ENCODE peak calls at places on chromosomes 1 and 21, in seven cellular contexts. Z, E, N, D, T, O and P are unnamed samples.

GRCh38 chr1:210915890-210916507 is 217.9 kb downstream of the KCNH1 start:
- DNase-seq in Z (no peak), E (no peak), N (no peak), D (no peak), T (no peak), O (no peak), P (no peak)

GRCh38 chr21:41699311-41699710 is 67.5 kb downstream of the RIPK4 start:
- DNase-seq in Z (no peak), E (no peak), N (no peak), D (no peak), T (no peak), O (no peak), P (no peak)

GRCh38 chr1:10726355-10726754 is 70.1 kb downstream of the CASZ1 start:
- DNase-seq in Z (no peak), E (peak; percentile 81), N (no peak), D (no peak), T (peak; percentile 59), O (no peak), P (no peak)

GRCh38 chr1:211715976-211716375 is 40.6 kb upstream of the NEK2 start:
- DNase-seq in Z (no peak), E (no peak), N (no peak), D (no peak), T (no peak), O (no peak), P (no peak)

GRCh38 chr1:175278236-175278635 is 85.7 kb upstream of the KIAA0040 start:
- DNase-seq in Z (no peak), E (no peak), N (no peak), D (no peak), T (no peak), O (no peak), P (no peak)

GRCh38 chr1:64881281-64881680 is 85.1 kb downstream of the JAK1 start:
- DNase-seq in Z (no peak), E (no peak), N (no peak), D (no peak), T (no peak), O (no peak), P (no peak)

GRCh38 chr1:154639876-154640275 is 31.9 kb upstream of the ADAR start:
- DNase-seq in Z (no peak), E (no peak), N (no peak), D (no peak), T (no peak), O (no peak), P (no peak)

GRCh38 chr1:151189638-151190445 is at the start of gene VPS72:
- DNase-seq in Z (peak; percentile 96), E (peak; percentile 83), N (peak; percentile 93), D (peak; percentile 89), T (peak; percentile 90), O (no peak), P (peak; percentile 79)

GRCh38 chr1:150072959-150073358 is 5.4 kb downstream of the VPS45 start:
- DNase-seq in Z (no peak), E (no peak), N (peak; percentile 16), D (no peak), T (no peak), O (no peak), P (no peak)

GRCh38 chr1:23530089-23530749 is 814 bp downstream of the E2F2 start:
- DNase-seq in Z (no peak), E (no peak), N (no peak), D (no peak), T (no peak), O (no peak), P (no peak)

GRCh38 chr1:115156826-115157468 is 67.6 kb upstream of the TSPAN2 start:
- DNase-seq in Z (no peak), E (no peak), N (no peak), D (no peak), T (no peak), O (no peak), P (no peak)

GRCh38 chr1:24502168-24503002 is at the start of gene RCAN3:
- DNase-seq in Z (peak; percentile 97), E (peak; percentile 88), N (peak; percentile 87), D (peak; percentile 93), T (peak; percentile 88), O (no peak), P (peak; percentile 85)

GRCh38 chr1:211722277-211723175 is 47.1 kb upstream of the NEK2 start:
- DNase-seq in Z (no peak), E (no peak), N (no peak), D (no peak), T (no peak), O (no peak), P (no peak)

GRCh38 chr1:207103892-207104373 is at the start of gene C4BPA:
- DNase-seq in Z (no peak), E (no peak), N (no peak), D (no peak), T (no peak), O (no peak), P (no peak)

GRCh38 chr1:203673550-203674411 is 47.1 kb downstream of the ATP2B4 start:
- DNase-seq in Z (peak; percentile 84), E (peak; percentile 41), N (peak; percentile 87), D (peak; percentile 79), T (peak; percentile 48), O (peak; percentile 91), P (peak; percentile 73)

GRCh38 chr1:87219141-87219540 is 109.5 kb upstream of the LMO4 start:
- DNase-seq in Z (no peak), E (no peak), N (no peak), D (no peak), T (no peak), O (no peak), P (no peak)

GRCh38 chr1:9942399-9942938 is 722 bp downstream of the LZIC start:
- DNase-seq in Z (no peak), E (no peak), N (peak; percentile 48), D (peak; percentile 24), T (no peak), O (peak; percentile 17), P (no peak)

GRCh38 chr1:163093579-163093978 is 24.4 kb downstream of the RGS4 start:
- DNase-seq in Z (no peak), E (no peak), N (no peak), D (no peak), T (no peak), O (no peak), P (no peak)

GRCh38 chr1:151584278-151584677 is 27.6 kb upstream of the SNX27 start:
- DNase-seq in Z (no peak), E (no peak), N (no peak), D (no peak), T (no peak), O (no peak), P (no peak)

GRCh38 chr1:234861024-234861620 is 251.1 kb upstream of the IRF2BP2 start:
- DNase-seq in Z (no peak), E (no peak), N (no peak), D (no peak), T (no peak), O (no peak), P (no peak)

GRCh38 chr1:65595724-65596123 is 175.3 kb downstream of the LEPR start:
- DNase-seq in Z (no peak), E (no peak), N (no peak), D (no peak), T (no peak), O (no peak), P (no peak)

GRCh38 chr1:169295425-169295824 is 72.2 kb downstream of the NME7 start:
- DNase-seq in Z (no peak), E (no peak), N (no peak), D (no peak), T (no peak), O (no peak), P (no peak)

GRCh38 chr1:117215019-117215418 is 4.3 kb upstream of the VTCN1 start:
- DNase-seq in Z (no peak), E (no peak), N (no peak), D (no peak), T (no peak), O (no peak), P (no peak)

GRCh38 chr1:117213046-117213445 is 2.3 kb upstream of the VTCN1 start:
- DNase-seq in Z (no peak), E (no peak), N (no peak), D (no peak), T (no peak), O (no peak), P (no peak)

GRCh38 chr1:117215733-117216462 is 5.2 kb upstream of the VTCN1 start:
- DNase-seq in Z (no peak), E (peak; percentile 27), N (no peak), D (no peak), T (no peak), O (no peak), P (no peak)

GRCh38 chr1:117210831-117211261 is at the start of gene VTCN1:
- DNase-seq in Z (no peak), E (no peak), N (peak; percentile 10), D (no peak), T (peak; percentile 40), O (no peak), P (no peak)

GRCh38 chr1:117216718-117217117 is 6.0 kb upstream of the VTCN1 start:
- DNase-seq in Z (no peak), E (no peak), N (no peak), D (no peak), T (no peak), O (no peak), P (no peak)
- H3K9me3 ChIP-seq in Z (no peaks in the 10 kb centered on the region), E (no peaks in the 10 kb centered on the region), N (no peaks in the 10 kb centered on the region), D (no peaks in the 10 kb centered on the region), T (peaks cover 9% of the 10 kb centered on the region), O (no peaks in the 10 kb centered on the region), P (no peaks in the 10 kb centered on the region)

GRCh38 chr1:248372394-248372793 is 3.2 kb upstream of the OR2T6 start:
- DNase-seq in Z (no peak), E (no peak), N (no peak), D (no peak), T (no peak), O (no peak), P (no peak)
- H3K9me3 ChIP-seq in Z (no peaks in the 10 kb centered on the region), E (peaks cover 29% of the 10 kb centered on the region), N (peaks cover 7% of the 10 kb centered on the region), D (no peaks in the 10 kb centered on the region), T (no peaks in the 10 kb centered on the region), O (no peaks in the 10 kb centered on the region), P (no peaks in the 10 kb centered on the region)

GRCh38 chr1:2989185-2989584 is 32.1 kb upstream of the ACTRT2 start:
- DNase-seq in Z (no peak), E (no peak), N (no peak), D (no peak), T (no peak), O (no peak), P (no peak)

GRCh38 chr1:2989976-2990375 is 31.3 kb upstream of the ACTRT2 start:
- DNase-seq in Z (peak; percentile 56), E (peak; percentile 10), N (no peak), D (no peak), T (peak; percentile 25), O (no peak), P (no peak)

GRCh38 chr1:2990376-2991115 is 30.7 kb upstream of the ACTRT2 start:
- DNase-seq in Z (peak; percentile 44), E (no peak), N (no peak), D (no peak), T (peak; percentile 22), O (no peak), P (no peak)

GRCh38 chr1:2988256-2988655 is 33.0 kb upstream of the ACTRT2 start:
- DNase-seq in Z (no peak), E (no peak), N (no peak), D (no peak), T (peak; percentile 25), O (no peak), P (no peak)

GRCh38 chr1:2991753-2992495 is 29.3 kb upstream of the ACTRT2 start:
- DNase-seq in Z (no peak), E (peak; percentile 6), N (no peak), D (no peak), T (peak; percentile 20), O (no peak), P (no peak)
- H3K9me3 ChIP-seq in Z (peaks cover 12% of the 10 kb centered on the region), E (peaks cover 33% of the 10 kb centered on the region), N (no peaks in the 10 kb centered on the region), D (no peaks in the 10 kb centered on the region), T (peaks cover 22% of the 10 kb centered on the region), O (peaks cover 4% of the 10 kb centered on the region), P (peaks cover 2% of the 10 kb centered on the region)

GRCh38 chr21:44418876-44419230 is 36.5 kb upstream of the LRRC3 start:
- DNase-seq in Z (peak; percentile 41), E (peak; percentile 4), N (no peak), D (no peak), T (peak; percentile 12), O (no peak), P (no peak)
- H3K9me3 ChIP-seq in Z (no peaks in the 10 kb centered on the region), E (no peaks in the 10 kb centered on the region), N (no peaks in the 10 kb centered on the region), D (no peaks in the 10 kb centered on the region), T (no peaks in the 10 kb centered on the region), O (no peaks in the 10 kb centered on the region), P (no peaks in the 10 kb centered on the region)